ENCODE peak calls at places on chromosomes 6 and 20, in four cellular contexts. T is H7, E is sigmoid colon, S is breast epithelium. R is an unnamed sample.

GRCh38 chr6:53059648-53060589 is 5.3 kb upstream of the FBXO9 start:
- DNase-seq in T (peak), E (no peak), S (no peak), R (peak)

GRCh38 chr6:106360989-106361430 is 493 bp downstream of the CRYBG1 start:
- DNase-seq in T (peak), E (no peak), S (peak), R (peak)

GRCh38 chr6:168959696-168960095 is 293.9 kb downstream of the THBS2 start:
- DNase-seq in T (no peak), E (no peak), S (no peak), R (no peak)

GRCh38 chr20:61263084-61263695 is 11.1 kb downstream of the CDH4 start:
- DNase-seq in T (peak), E (no peak), S (no peak), R (peak)

GRCh38 chr6:15879372-15880261 is 216.8 kb upstream of the DTNBP1 start:
- DNase-seq in T (no peak), E (peak), S (no peak), R (peak)

GRCh38 chr20:595330-596308 is 14.5 kb downstream of the TCF15 start:
- DNase-seq in T (peak), E (peak), S (no peak), R (no peak)

GRCh38 chr20:38245753-38246152 is 14.8 kb downstream of the KIAA1755 start:
- DNase-seq in T (no peak), E (peak), S (no peak), R (no peak)

GRCh38 chr20:9506964-9507369 is 7.4 kb upstream of the LAMP5 start:
- DNase-seq in T (peak), E (no peak), S (no peak), R (no peak)

GRCh38 chr20:24993337-24994185 is 1.0 kb upstream of the APMAP start:
- DNase-seq in T (no peak), E (peak), S (no peak), R (peak)

GRCh38 chr6:38714239-38715015 is 684 bp upstream of the DNAH8 start:
- DNase-seq in T (no peak), E (no peak), S (no peak), R (peak)

GRCh38 chr20:58712116-58712822 is 19.7 kb downstream of the NPEPL1 start:
- DNase-seq in T (peak), E (peak), S (peak), R (no peak)

GRCh38 chr20:22584630-22584921 is 204 bp upstream of the FOXA2 start:
- DNase-seq in T (peak), E (no peak), S (no peak), R (no peak)
- H3K4me3 ChIP-seq in T (peak), E (no peak), S (peak), R (no peak)

DNA sequence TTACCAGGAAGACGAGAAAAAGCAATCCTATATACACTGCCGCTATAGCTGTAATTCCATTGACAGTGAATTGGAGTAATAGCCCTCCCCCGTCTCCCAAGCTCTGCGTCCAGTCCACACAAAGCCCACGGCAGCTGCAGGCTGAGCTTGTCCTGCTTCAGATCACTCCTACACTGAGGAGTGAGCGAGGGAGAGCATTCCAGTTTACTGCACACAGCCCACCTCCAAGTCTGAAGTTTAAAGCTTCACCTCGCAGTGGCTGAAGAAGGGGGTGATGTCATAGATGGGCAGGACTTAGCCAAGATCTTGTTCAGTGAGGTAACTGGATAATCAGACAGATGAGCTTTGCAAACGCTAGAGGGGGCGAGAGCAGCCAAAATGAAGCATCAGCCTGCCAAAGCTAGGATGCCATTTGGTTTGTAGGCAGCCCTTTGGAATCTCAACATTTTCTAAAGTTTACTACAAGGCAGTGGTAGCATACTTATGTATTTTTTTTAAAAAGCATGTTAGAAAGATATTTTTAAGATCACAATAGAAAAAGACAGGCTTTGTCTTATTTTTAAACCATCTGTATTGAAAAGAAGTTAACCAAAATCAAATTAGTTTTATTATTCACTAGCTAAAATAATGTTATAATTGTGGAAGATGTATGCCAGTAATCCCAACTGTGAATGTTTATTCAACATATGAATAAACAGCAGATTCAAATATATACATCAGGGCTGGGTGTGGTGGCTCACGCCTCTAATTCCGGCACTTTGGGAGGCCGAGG is at the start of gene FLRT3:
- DNase-seq in T (peak), E (peak), S (peak), R (peak)
- H3K4me3 ChIP-seq in T (peak), E (peak), S (peak), R (peak)

GRCh38 chr6:45899683-45899946 is 116.0 kb downstream of the CLIC5 start:
- DNase-seq in T (no peak), E (no peak), S (no peak), R (no peak)

GRCh38 chr6:45900808-45901752 is 114.6 kb downstream of the CLIC5 start:
- DNase-seq in T (peak), E (no peak), S (no peak), R (peak)

GRCh38 chr6:45903959-45904358 is 111.7 kb downstream of the CLIC5 start:
- DNase-seq in T (no peak), E (no peak), S (no peak), R (no peak)

GRCh38 chr6:45902984-45903383 is 112.7 kb downstream of the CLIC5 start:
- DNase-seq in T (no peak), E (no peak), S (no peak), R (no peak)

DNA sequence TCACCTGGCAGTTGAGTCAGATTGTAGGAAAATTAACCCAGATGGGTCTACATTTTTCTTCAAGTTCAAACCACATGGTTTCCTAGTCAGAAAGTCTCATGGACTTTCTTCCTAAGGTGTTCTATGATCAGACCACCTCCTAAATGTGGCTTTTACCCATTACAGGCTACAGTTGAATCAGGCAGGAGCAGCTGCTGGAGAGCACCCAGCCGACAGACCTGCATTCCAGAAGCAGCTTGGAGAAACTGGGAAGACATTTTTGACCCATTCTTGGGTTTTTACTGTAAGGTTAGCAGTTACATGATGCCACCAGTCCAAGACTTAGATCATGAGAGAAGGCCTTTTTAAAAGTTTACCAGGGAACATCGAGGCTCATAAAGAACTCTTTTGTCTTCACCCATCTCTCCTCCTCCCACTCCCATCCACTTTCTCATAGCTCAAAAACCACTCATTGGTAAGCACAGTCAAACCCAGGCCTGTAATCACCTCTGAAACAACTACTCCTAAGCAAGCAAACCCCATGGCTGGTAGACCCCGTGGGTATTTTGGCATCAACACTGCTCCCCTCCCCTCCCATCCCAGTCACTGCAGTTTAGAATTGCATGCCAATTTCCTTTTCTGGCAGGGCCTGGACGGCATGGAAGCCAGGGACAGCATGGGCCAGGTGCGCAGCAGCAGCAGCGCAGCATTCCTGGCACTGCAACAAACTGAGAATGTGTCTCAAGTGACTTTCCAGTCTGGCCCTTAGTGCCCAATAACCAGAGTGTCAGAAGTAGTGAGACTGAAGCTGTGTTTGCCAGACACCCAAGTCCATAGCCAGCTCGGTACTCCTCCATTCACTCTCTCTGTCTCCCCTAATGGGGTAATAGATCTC is 113.6 kb downstream of the CLIC5 start:
- DNase-seq in T (no peak), E (no peak), S (no peak), R (no peak)
- H3K4me3 ChIP-seq in T (no peak), E (no peak), S (no peak), R (no peak)

GRCh38 chr6:122872311-122872710 is 83.3 kb downstream of the SMPDL3A start:
- DNase-seq in T (no peak), E (no peak), S (no peak), R (no peak)
- H3K4me3 ChIP-seq in T (no peak), E (no peak), S (no peak), R (no peak)